ENCODE peak calls at places on chromosomes 7 and 10, in seven cellular contexts. P is GM04504, X is HAP-1, V is epithelial cell of esophagus, J is non-pigmented ciliary epithelial cell, F is GM03348, S is myocyte. O is an unnamed sample.
A peak's percentile ranks its signal among the peaks of the same experiment; 100 is the strongest.

GRCh38 chr10:32253300-32253699 is 93.7 kb downstream of the EPC1 start:
- DNase-seq in J (no peak), F (peak; percentile 56), S (no peak), V (peak; percentile 96), P (no peak), X (no peak), O (no peak)

GRCh38 chr7:27213904-27214586 is 14.2 kb upstream of the HOXA13 start:
- DNase-seq in P (no peak), S (no peak), X (no peak), V (no peak), F (no peak), J (no peak), O (no peak)

GRCh38 chr7:47901542-47901941 is 46.7 kb downstream of the PKD1L1 start:
- DNase-seq in F (peak; percentile 21), V (no peak), J (no peak), P (peak; percentile 15), X (no peak), S (peak; percentile 61), O (no peak)

GRCh38 chr10:91367127-91367531 is 43.0 kb upstream of the HECTD2 start:
- DNase-seq in J (no peak), P (no peak), X (no peak), F (no peak), V (peak; percentile 20), S (no peak), O (no peak)

GRCh38 chr7:106486331-106486730 is 174.6 kb downstream of the CCDC71L start:
- DNase-seq in S (no peak), J (peak; percentile 75), F (peak; percentile 62), V (peak; percentile 80), X (no peak), P (peak; percentile 24), O (no peak)

GRCh38 chr7:107012691-107013090 is 31.8 kb upstream of the PRKAR2B start:
- DNase-seq in P (no peak), F (no peak), V (no peak), X (no peak), S (no peak), J (no peak), O (no peak)

GRCh38 chr7:1671876-1672451 is 1.9 kb downstream of the ELFN1 start:
- DNase-seq in F (no peak), S (no peak), P (no peak), J (no peak), X (peak; percentile 4), V (no peak), O (no peak)

GRCh38 chr7:78953090-78953489 is 500.4 kb downstream of the MAGI2 start:
- DNase-seq in F (peak; percentile 13), S (no peak), P (peak; percentile 62), V (no peak), X (no peak), J (no peak), O (no peak)

GRCh38 chr7:75980126-75980864 is 14.1 kb downstream of the TMEM120A start:
- DNase-seq in F (no peak), X (no peak), S (no peak), P (no peak), J (no peak), V (no peak), O (no peak)

GRCh38 chr7:33720139-33720538 is 185.2 kb upstream of the BMPER start:
- DNase-seq in S (no peak), X (no peak), J (no peak), P (no peak), F (no peak), V (no peak), O (no peak)

GRCh38 chr10:17022399-17022798 is 107.2 kb downstream of the CUBN start:
- DNase-seq in F (no peak), S (no peak), X (no peak), J (no peak), P (no peak), V (no peak), O (no peak)

GRCh38 chr10:4470231-4470840 is 355.7 kb upstream of the AKR1E2 start:
- DNase-seq in V (peak; percentile 82), X (no peak), P (peak; percentile 67), S (no peak), J (peak; percentile 78), F (peak; percentile 69), O (no peak)

GRCh38 chr10:66928000-66928770 is 2.3 kb downstream of the LRRTM3 start:
- DNase-seq in J (no peak), V (no peak), F (peak; percentile 10), S (peak; percentile 51), P (no peak), X (peak; percentile 66), O (no peak)

GRCh38 chr7:37480026-37480425 is 31.4 kb upstream of the ELMO1 start:
- DNase-seq in J (no peak), F (no peak), S (no peak), X (no peak), V (no peak), P (no peak), O (no peak)

GRCh38 chr10:83994351-83994750 is 145.0 kb upstream of the GHITM start:
- DNase-seq in V (no peak), X (no peak), P (no peak), F (no peak), S (no peak), J (no peak), O (no peak)

GRCh38 chr7:1164436-1164835 is 4.4 kb upstream of the ZFAND2A start:
- DNase-seq in J (no peak), F (no peak), V (no peak), X (no peak), S (no peak), P (no peak), O (no peak)

GRCh38 chr7:101814081-101814995 is 3.1 kb upstream of the CUX1 start:
- DNase-seq in P (no peak), V (peak; percentile 57), X (peak; percentile 81), S (peak; percentile 74), F (peak; percentile 88), J (no peak), O (peak; percentile 45)

GRCh38 chr10:30988831-30989458 is 42.7 kb downstream of the ZNF438 start:
- DNase-seq in J (no peak), V (no peak), F (no peak), X (no peak), S (no peak), P (no peak), O (no peak)

GRCh38 chr10:1573334-1573969 is 163.9 kb downstream of the ADARB2 start:
- DNase-seq in J (no peak), V (no peak), P (no peak), F (no peak), S (no peak), X (no peak), O (no peak)

O was measured in DMS79 treated with DMSO at 0.1 percent for 48 hours.